ENCODE peak calls at places on chromosomes 7 and 10, in nine cellular contexts. H, T, X, L, G, W, P, S and A are unnamed samples.

GRCh38 chr7:37921340-37921805 is 933 bp downstream of the EPDR1 start:
- DNase-seq in H (peak; percentile 57), T (peak; percentile 48), X (no peak), L (no peak), G (no peak), W (no peak), P (no peak), S (peak; percentile 76), A (peak; percentile 48)

GRCh38 chr7:115145512-115145911 is 223.6 kb downstream of the MDFIC start:
- DNase-seq in H (no peak), T (peak; percentile 83), X (no peak), L (no peak), G (no peak), W (no peak), P (no peak), S (no peak), A (no peak)

GRCh38 chr7:41122256-41122987 is 580.5 kb downstream of the INHBA start:
- DNase-seq in H (no peak), T (peak; percentile 40), X (no peak), L (no peak), G (no peak), W (no peak), P (no peak), S (no peak), A (no peak)

GRCh38 chr10:132310701-132311337 is 3.1 kb upstream of the STK32C start:
- DNase-seq in H (no peak), T (no peak), X (no peak), L (no peak), G (no peak), W (no peak), P (no peak), S (no peak), A (no peak)

GRCh38 chr7:105339404-105340316 is 49.1 kb downstream of the SRPK2 start:
- DNase-seq in H (no peak), T (no peak), X (no peak), L (peak; percentile 19), G (no peak), W (no peak), P (no peak), S (no peak), A (no peak)

GRCh38 chr10:132606536-132607316 is 69.1 kb downstream of the INPP5A start:
- DNase-seq in H (no peak), T (peak; percentile 57), X (no peak), L (no peak), G (peak; percentile 71), W (no peak), P (no peak), S (no peak), A (peak; percentile 89)

GRCh38 chr10:117408436-117409384 is 33.5 kb upstream of the PDZD8 start:
- DNase-seq in H (no peak), T (no peak), X (no peak), L (no peak), G (no peak), W (no peak), P (no peak), S (no peak), A (no peak)

GRCh38 chr10:27072436-27073114 is 27.7 kb downstream of the ANKRD26 start:
- DNase-seq in H (no peak), T (no peak), X (no peak), L (no peak), G (no peak), W (no peak), P (no peak), S (peak; percentile 27), A (no peak)

GRCh38 chr10:132462463-132463332 is 65.7 kb downstream of the PWWP2B start:
- DNase-seq in H (peak; percentile 46), T (no peak), X (no peak), L (no peak), G (peak; percentile 70), W (no peak), P (no peak), S (no peak), A (peak; percentile 83)

GRCh38 chr10:102775973-102776669 is 32.4 kb downstream of the WBP1L start:
- DNase-seq in H (peak; percentile 63), T (peak; percentile 92), X (peak; percentile 90), L (peak; percentile 98), G (no peak), W (peak; percentile 95), P (peak; percentile 64), S (no peak), A (peak; percentile 60)

GRCh38 chr10:80477813-80478212 is 23.7 kb downstream of the TSPAN14 start:
- DNase-seq in H (no peak), T (peak; percentile 82), X (no peak), L (peak; percentile 81), G (no peak), W (no peak), P (no peak), S (peak; percentile 70), A (peak; percentile 92)

GRCh38 chr7:79414910-79415309 is 38.6 kb downstream of the MAGI2 start:
- DNase-seq in H (no peak), T (no peak), X (no peak), L (no peak), G (no peak), W (no peak), P (no peak), S (no peak), A (no peak)

GRCh38 chr7:39691821-39692220 is 68.4 kb downstream of the RALA start:
- DNase-seq in H (no peak), T (no peak), X (no peak), L (peak; percentile 41), G (no peak), W (no peak), P (no peak), S (no peak), A (peak; percentile 76)

DNA sequence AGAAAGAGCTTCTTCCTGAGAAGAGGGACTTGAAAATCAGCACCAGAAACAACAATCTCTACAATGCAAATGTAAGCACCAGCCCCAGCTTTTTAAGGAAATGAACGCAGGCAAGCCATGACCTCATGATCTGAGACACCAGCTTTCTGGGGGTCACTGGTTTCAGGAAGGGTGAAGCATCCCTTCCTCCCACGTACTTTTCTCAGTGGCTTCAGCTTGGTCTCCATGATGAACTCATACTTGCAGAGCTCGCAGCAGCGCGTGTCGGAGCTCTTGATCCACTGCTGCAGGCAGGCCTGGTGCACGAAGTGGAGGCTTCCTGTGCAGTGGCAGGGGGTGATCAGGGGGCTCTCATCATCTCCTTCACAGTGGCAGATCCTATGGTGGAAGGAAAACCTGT is 87.0 kb downstream of the ALOX5 start:
- DNase-seq in H (no peak), T (no peak), X (no peak), L (no peak), G (peak; percentile 68), W (no peak), P (no peak), S (no peak), A (no peak)
- H3K4me3 ChIP-seq in H (no peak overlapping the region), T (no peak overlapping the region), X (no peak overlapping the region), L (no peak overlapping the region), G (no peak overlapping the region), W (no peak overlapping the region), P (no peak overlapping the region), S (no peak overlapping the region), A (no peak overlapping the region)

DNA sequence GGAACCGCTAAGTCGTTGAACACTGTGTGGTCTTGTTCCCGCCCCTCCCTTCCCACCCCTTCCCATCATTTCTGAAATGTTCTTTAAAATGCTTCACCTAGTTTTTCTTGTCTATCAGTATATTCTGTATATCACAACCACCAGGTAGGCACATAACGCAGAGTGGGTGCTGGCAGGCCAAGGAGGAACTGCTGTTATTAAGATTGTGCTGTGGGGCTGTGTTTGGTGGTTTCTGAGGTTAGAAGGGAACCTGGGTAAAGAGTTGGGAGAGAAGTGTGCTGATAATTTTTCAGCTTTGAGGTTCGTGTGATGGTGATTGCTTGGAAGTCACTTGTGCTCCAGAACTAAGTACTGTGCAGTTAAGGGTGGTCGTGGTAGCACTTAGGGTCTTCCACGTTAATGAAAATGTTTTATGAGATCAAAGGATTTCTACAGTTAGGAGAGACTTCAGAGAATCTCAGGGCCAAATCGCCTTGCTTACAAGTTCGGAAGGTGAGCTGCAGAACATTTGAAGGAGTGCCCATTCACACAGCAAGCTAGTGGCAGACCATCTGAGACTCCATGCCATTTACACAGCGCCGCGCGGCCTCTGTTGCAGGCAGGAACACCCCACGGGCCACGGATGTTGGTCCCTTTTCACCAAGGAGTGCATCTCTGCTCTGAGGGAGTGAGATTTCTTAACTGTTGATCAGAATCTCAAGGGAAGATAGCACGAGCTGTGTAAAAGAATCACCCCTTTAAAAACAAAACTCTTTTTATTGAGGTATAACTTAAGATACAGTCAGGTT is 1.6 kb downstream of the UBE3C start:
- DNase-seq in H (no peak), T (no peak), X (no peak), L (no peak), G (no peak), W (peak; percentile 34), P (no peak), S (no peak), A (no peak)
- H3K27ac ChIP-seq in H (peak overlapping the region; percentile 90), T (no peak overlapping the region), X (peak overlapping the region; percentile 96), L (no peak overlapping the region), G (no peak overlapping the region), W (peak overlapping the region; percentile 95), P (peak overlapping the region; percentile 92), S (peak overlapping the region; percentile 97), A (peak overlapping the region; percentile 16)

DNA sequence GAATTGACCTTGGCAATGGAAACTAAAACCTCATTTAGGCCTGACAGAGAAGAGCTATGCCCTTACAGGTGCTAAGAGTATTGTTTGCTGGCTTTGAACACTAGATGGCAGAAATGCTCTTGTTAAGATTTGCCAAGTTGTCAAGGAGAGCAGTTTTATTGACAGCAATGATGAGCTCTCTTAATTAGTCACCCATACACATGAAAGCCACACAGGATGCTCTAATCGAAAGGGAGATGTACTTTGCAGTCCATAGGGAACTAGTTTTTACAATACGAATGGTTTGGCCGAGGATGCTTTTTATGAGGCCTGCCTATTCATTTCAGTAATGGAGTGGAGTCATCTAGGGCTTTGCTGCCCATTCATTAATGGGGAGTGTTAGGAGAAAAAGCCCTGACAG is 45.4 kb upstream of the MBL2 start:
- DNase-seq in H (no peak), T (peak; percentile 60), X (no peak), L (peak; percentile 58), G (no peak), W (no peak), P (no peak), S (peak; percentile 58), A (no peak)
- TF ChIP-seq CTCF in H (peak; percentile 27), T (peak; percentile 64), X (peak; percentile 8), L (peak; percentile 60), G (peak; percentile 14), W (no peak), P (no peak), S (peak; percentile 51), A (peak; percentile 32)

GRCh38 chr10:122974543-122975064 is 5.6 kb upstream of the PSTK start:
- DNase-seq in H (no peak), T (no peak), X (no peak), L (no peak), G (no peak), W (no peak), P (no peak), S (no peak), A (no peak)

GRCh38 chr10:122981066-122981464 is 864 bp downstream of the PSTK start:
- DNase-seq in H (no peak), T (peak; percentile 54), X (no peak), L (peak; percentile 39), G (no peak), W (no peak), P (no peak), S (peak; percentile 67), A (peak; percentile 91)

GRCh38 chr10:122984708-122985107 is 4.5 kb downstream of the PSTK start:
- DNase-seq in H (no peak), T (no peak), X (no peak), L (no peak), G (no peak), W (no peak), P (no peak), S (no peak), A (no peak)

GRCh38 chr10:122983898-122984297 is 3.7 kb downstream of the PSTK start:
- DNase-seq in H (no peak), T (no peak), X (no peak), L (no peak), G (no peak), W (no peak), P (no peak), S (no peak), A (peak; percentile 30)

GRCh38 chr10:122980209-122981065 is at the start of gene PSTK:
- DNase-seq in H (peak; percentile 95), T (peak; percentile 95), X (peak; percentile 91), L (peak; percentile 92), G (peak; percentile 96), W (peak; percentile 87), P (peak; percentile 82), S (peak; percentile 94), A (peak; percentile 97)
- H3K4me3 ChIP-seq in H (peak within 1 kb of the TSS; percentile 70), T (peak within 1 kb of the TSS; percentile 74), X (peak within 1 kb of the TSS; percentile 77), L (peak within 1 kb of the TSS; percentile 36), G (peak within 1 kb of the TSS; percentile 59), W (peak within 1 kb of the TSS; percentile 61), P (peak within 1 kb of the TSS; percentile 83), S (peak within 1 kb of the TSS; percentile 48), A (peak within 1 kb of the TSS; percentile 97)